ENCODE peak calls at places on chromosomes 6 and 20, in seven cellular contexts. V, G, Q, T, O, I and F are unnamed samples. For H3K36me3, the result is how much of the 10 kb centered on the place peaks cover.

GRCh38 chr6:12718025-12718424 is 1.5 kb downstream of the PHACTR1 start:
- DNase-seq in V (peak), G (no peak), Q (peak), T (no peak), O (no peak), I (no peak), F (peak)

GRCh38 chr6:69926745-69927144 is 60.4 kb downstream of the COL19A1 start:
- DNase-seq in V (no peak), G (no peak), Q (no peak), T (no peak), O (no peak), I (no peak), F (no peak)

GRCh38 chr6:111626446-111626845 is 20.8 kb upstream of the TRAF3IP2 start:
- DNase-seq in V (peak), G (no peak), Q (no peak), T (no peak), O (peak), I (no peak), F (no peak)

GRCh38 chr6:23547851-23548250 is 578.2 kb upstream of the NRSN1 start:
- DNase-seq in V (no peak), G (no peak), Q (peak), T (peak), O (no peak), I (no peak), F (no peak)

GRCh38 chr6:148745926-148746325 is 904 bp upstream of the UST start:
- DNase-seq in V (peak), G (no peak), Q (no peak), T (no peak), O (no peak), I (no peak), F (peak)

GRCh38 chr6:113820751-113821150 is 36.4 kb upstream of the MARCKS start:
- DNase-seq in V (peak), G (no peak), Q (no peak), T (no peak), O (no peak), I (no peak), F (no peak)

GRCh38 chr6:87887266-87887665 is 160.4 kb upstream of the SPACA1 start:
- DNase-seq in V (no peak), G (no peak), Q (no peak), T (no peak), O (no peak), I (no peak), F (no peak)

GRCh38 chr6:34476462-34476861 is 10.6 kb downstream of the PACSIN1 start:
- DNase-seq in V (no peak), G (no peak), Q (no peak), T (peak), O (no peak), I (no peak), F (no peak)

GRCh38 chr20:57048027-57048869 is 218.2 kb downstream of the BMP7 start:
- DNase-seq in V (peak), G (no peak), Q (peak), T (peak), O (no peak), I (peak), F (no peak)

GRCh38 chr6:119308048-119308570 is 41.5 kb downstream of the MAN1A1 start:
- DNase-seq in V (peak), G (no peak), Q (peak), T (no peak), O (no peak), I (peak), F (peak)

GRCh38 chr6:166853371-166854325 is 102.7 kb downstream of the RNASET2 start:
- DNase-seq in V (no peak), G (no peak), Q (no peak), T (peak), O (no peak), I (no peak), F (no peak)

GRCh38 chr20:56657879-56658278 is 28.8 kb downstream of the TFAP2C start:
- DNase-seq in V (no peak), G (no peak), Q (no peak), T (no peak), O (no peak), I (no peak), F (no peak)

GRCh38 chr6:125203395-125203794 is 49.8 kb downstream of the TPD52L1 start:
- DNase-seq in V (peak), G (no peak), Q (no peak), T (peak), O (no peak), I (peak), F (peak)

GRCh38 chr6:69246983-69247382 is 549.8 kb downstream of the LMBRD1 start:
- DNase-seq in V (no peak), G (no peak), Q (no peak), T (no peak), O (no peak), I (no peak), F (no peak)

GRCh38 chr20:47665221-47665991 is 119.9 kb downstream of the SULF2 start:
- DNase-seq in V (no peak), G (no peak), Q (no peak), T (peak), O (no peak), I (no peak), F (peak)

GRCh38 chr20:25408170-25408547 is 686 bp downstream of the GINS1 start:
- DNase-seq in V (no peak), G (no peak), Q (no peak), T (peak), O (no peak), I (no peak), F (no peak)

GRCh38 chr6:138647006-138647405 is 126.6 kb upstream of the CCDC28A start:
- DNase-seq in V (peak), G (no peak), Q (no peak), T (no peak), O (no peak), I (no peak), F (peak)

GRCh38 chr6:34229877-34230276 is 6.8 kb upstream of the HMGA1 start:
- DNase-seq in V (no peak), G (no peak), Q (no peak), T (peak), O (no peak), I (no peak), F (no peak)

GRCh38 chr6:168616807-168617756 is 176.1 kb downstream of the SMOC2 start:
- DNase-seq in V (no peak), G (no peak), Q (peak), T (peak), O (no peak), I (no peak), F (no peak)

GRCh38 chr6:134529921-134530320 is 212.0 kb upstream of the SGK1 start:
- DNase-seq in V (peak), G (no peak), Q (peak), T (no peak), O (no peak), I (no peak), F (peak)

GRCh38 chr6:165969184-165969583 is 198.5 kb downstream of the TBXT start:
- DNase-seq in V (no peak), G (no peak), Q (no peak), T (no peak), O (no peak), I (no peak), F (no peak)

GRCh38 chr20:19073584-19074198 is 138.8 kb upstream of the SLC24A3 start:
- DNase-seq in V (no peak), G (no peak), Q (peak), T (peak), O (no peak), I (peak), F (no peak)

GRCh38 chr6:55822815-55823214 is 52.6 kb downstream of the BMP5 start:
- DNase-seq in V (peak), G (no peak), Q (no peak), T (no peak), O (no peak), I (no peak), F (peak)

DNA sequence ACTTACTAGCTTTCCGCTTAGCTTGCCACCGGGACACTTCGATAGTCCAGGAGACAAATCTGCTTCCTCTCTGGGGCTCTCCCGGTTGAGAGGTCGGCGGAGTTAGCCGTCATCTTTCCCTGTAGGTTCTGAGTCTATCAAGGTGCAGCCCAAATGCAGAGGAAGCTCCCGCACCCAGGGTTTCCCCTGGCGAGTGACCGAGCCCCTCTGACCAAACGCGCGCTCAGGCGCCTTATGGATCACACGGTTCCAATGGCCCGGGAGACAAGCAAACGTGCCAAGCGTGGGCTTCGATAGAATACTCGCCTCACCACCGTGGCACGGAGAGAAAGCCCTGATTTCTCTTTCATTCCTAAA is 15.8 kb upstream of the FOXC1 start:
- DNase-seq in V (no peak), G (no peak), Q (no peak), T (no peak), O (no peak), I (no peak), F (no peak)
- H3K36me3 ChIP-seq in V (under half), G (under half), Q (under half), T (under half), O (under half), I (under half), F (under half)

DNA sequence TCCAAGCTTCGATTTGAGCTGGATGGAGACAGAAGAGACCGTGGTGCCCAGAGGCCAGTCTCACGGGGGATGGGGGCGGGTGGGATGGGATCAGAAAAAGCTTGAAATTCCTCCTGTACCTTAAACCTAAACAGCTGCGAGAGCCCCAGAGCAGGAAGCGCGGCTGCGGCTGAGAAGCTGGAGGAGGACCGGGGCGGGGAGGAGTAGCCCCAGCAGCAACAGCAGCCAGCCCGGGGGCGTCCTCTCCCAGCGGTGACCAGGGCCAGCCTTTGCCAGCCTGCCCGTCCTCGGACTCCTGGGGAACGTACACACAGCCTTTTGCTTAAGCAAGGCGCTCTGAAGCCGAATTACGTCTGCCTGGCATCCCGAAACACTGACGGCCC is 17.4 kb upstream of the PRDM13 start:
- DNase-seq in V (peak), G (no peak), Q (no peak), T (peak), O (no peak), I (no peak), F (no peak)
- H3K4me3 ChIP-seq in V (peak), G (no peak), Q (peak), T (peak), O (peak), I (no peak), F (peak)

GRCh38 chr6:127058027-127058426 is 60.4 kb upstream of the RSPO3 start:
- DNase-seq in V (no peak), G (no peak), Q (no peak), T (no peak), O (no peak), I (no peak), F (peak)

GRCh38 chr6:127051571-127052260 is 66.8 kb upstream of the RSPO3 start:
- DNase-seq in V (peak), G (no peak), Q (no peak), T (no peak), O (no peak), I (no peak), F (no peak)

GRCh38 chr6:127058936-127059335 is 59.5 kb upstream of the RSPO3 start:
- DNase-seq in V (no peak), G (no peak), Q (no peak), T (no peak), O (no peak), I (no peak), F (no peak)

GRCh38 chr6:127053032-127053908 is 65.2 kb upstream of the RSPO3 start:
- DNase-seq in V (peak), G (no peak), Q (no peak), T (no peak), O (no peak), I (no peak), F (peak)
- H3K36me3 ChIP-seq in V (under half), G (under half), Q (under half), T (under half), O (under half), I (under half), F (under half)

DNA sequence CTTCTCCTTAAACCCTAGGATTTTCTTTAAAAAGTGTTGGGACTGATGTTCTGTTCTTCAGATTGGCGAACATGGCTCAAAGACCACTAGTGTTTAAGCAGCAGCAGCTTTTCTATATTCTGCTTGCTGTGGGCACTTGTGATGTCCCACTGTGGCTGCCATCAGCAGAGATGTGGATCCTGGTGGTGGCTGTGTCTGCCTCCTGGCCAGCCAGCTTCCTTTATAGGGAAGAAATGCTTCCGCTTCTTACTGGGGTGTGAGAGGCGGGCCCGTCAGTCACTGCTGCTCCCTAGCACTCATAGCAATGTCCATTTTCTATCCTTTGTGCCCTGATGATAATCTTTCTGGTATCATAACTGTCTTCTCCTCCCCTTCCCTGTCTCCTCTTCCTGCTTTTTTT is 66.7 kb upstream of the ESR1 start:
- DNase-seq in V (no peak), G (no peak), Q (no peak), T (no peak), O (no peak), I (no peak), F (no peak)
- H3K4me3 ChIP-seq in V (no peak), G (no peak), Q (no peak), T (no peak), O (no peak), I (no peak), F (no peak)